ENCODE peak calls at places on chromosomes 11 and 22, in seven cellular contexts. C is fibroblast of lung; G is neural crest cell; J is NAMALWA; N is iris pigment epithelial cell; P is kidney glomerular epithelial cell; S is naive thymus-derived CD4-positive, alpha-beta T cell. X is an unnamed sample.

GRCh38 chr11:94879006-94879405 is 94.3 kb downstream of the CWC15 start:
- DNase-seq in J (no peak), N (no peak), C (no peak), P (no peak), S (no peak), G (no peak), X (no peak)

GRCh38 chr22:27982630-27983180 is 63.6 kb upstream of the PITPNB start:
- DNase-seq in J (no peak), P (no peak), S (no peak), C (no peak), N (no peak), G (no peak), X (no peak)

GRCh38 chr11:76666408-76666807 is 4.1 kb downstream of the LRRC32 start:
- DNase-seq in C (peak), J (no peak), G (no peak), S (no peak), N (peak), P (no peak), X (no peak)

GRCh38 chr11:36235750-36236149 is 53.5 kb downstream of the COMMD9 start:
- DNase-seq in G (no peak), J (no peak), P (no peak), S (no peak), N (peak), C (no peak), X (no peak)

GRCh38 chr22:20305894-20306645 is 13.8 kb downstream of the DGCR6L start:
- DNase-seq in C (no peak), G (no peak), J (no peak), S (no peak), N (no peak), P (no peak), X (no peak)

GRCh38 chr11:18986744-18987143 is 47.5 kb upstream of the MRGPRX1 start:
- DNase-seq in G (no peak), P (no peak), J (no peak), S (no peak), N (no peak), C (no peak), X (no peak)

GRCh38 chr11:132728026-132728425 is 804.3 kb downstream of the OPCML start:
- DNase-seq in P (no peak), C (no peak), S (no peak), G (no peak), J (no peak), N (no peak), X (no peak)

GRCh38 chr11:876550-876949 is 33.9 kb downstream of the TSPAN4 start:
- DNase-seq in S (no peak), N (no peak), G (no peak), P (no peak), C (peak), J (no peak), X (no peak)

GRCh38 chr11:46285594-46286033 is 8.2 kb downstream of the CREB3L1 start:
- DNase-seq in S (no peak), N (no peak), G (no peak), J (no peak), P (no peak), C (peak), X (no peak)

GRCh38 chr11:47724041-47724729 is 9.0 kb upstream of the AGBL2 start:
- DNase-seq in C (peak), S (no peak), P (no peak), G (no peak), J (no peak), N (peak), X (peak)

GRCh38 chr22:44348963-44349950 is 36.5 kb upstream of the SHISAL1 start:
- DNase-seq in S (no peak), J (no peak), N (no peak), P (no peak), C (peak), G (no peak), X (no peak)

GRCh38 chr11:106794058-106794457 is 224.2 kb downstream of the GUCY1A2 start:
- DNase-seq in P (no peak), J (no peak), N (peak), C (peak), G (no peak), S (no peak), X (no peak)